ENCODE peak calls at places on chromosomes 7 and 10, in four cellular contexts. H is ecto neural progenitor cell, V is left lobe of liver, O is NCI-H510A treated with DMSO at 0.1 percent for 48 hours. W is an unnamed sample.

GRCh38 chr7:24764972-24765744 is 7.9 kb upstream of the GSDME start:
- DNase-seq in H (no peak), V (no peak), O (no peak), W (no peak)

GRCh38 chr7:88090671-88091070 is 129.2 kb downstream of the SRI start:
- DNase-seq in H (no peak), V (no peak), O (no peak), W (no peak)

GRCh38 chr10:124912487-124912886 is 29.4 kb upstream of the ZRANB1 start:
- DNase-seq in H (no peak), V (no peak), O (no peak), W (no peak)

GRCh38 chr7:154546946-154547587 is 455.9 kb downstream of the PAXIP1 start:
- DNase-seq in H (no peak), V (no peak), O (no peak), W (no peak)

GRCh38 chr10:88932539-88933256 is 19.9 kb downstream of the ACTA2 start:
- DNase-seq in H (peak), V (no peak), O (peak), W (peak)

GRCh38 chr7:114173170-114173569 is 241.4 kb upstream of the FOXP2 start:
- DNase-seq in H (no peak), V (no peak), O (no peak), W (no peak)

GRCh38 chr10:110421512-110422138 is 76.1 kb upstream of the DUSP5 start:
- DNase-seq in H (no peak), V (no peak), O (no peak), W (no peak)

GRCh38 chr10:3401491-3401938 is 228.9 kb upstream of the PITRM1 start:
- DNase-seq in H (no peak), V (no peak), O (no peak), W (no peak)

GRCh38 chr7:24963218-24963617 is 16.8 kb downstream of the OSBPL3 start:
- DNase-seq in H (no peak), V (no peak), O (peak), W (no peak)

GRCh38 chr10:58765905-58766304 is 253.2 kb downstream of the BICC1 start:
- DNase-seq in H (no peak), V (no peak), O (no peak), W (no peak)

GRCh38 chr10:83917519-83918506 is 221.5 kb upstream of the GHITM start:
- DNase-seq in H (no peak), V (no peak), O (no peak), W (no peak)

GRCh38 chr7:116628971-116629586 is 42.9 kb upstream of the MET start:
- DNase-seq in H (no peak), V (peak), O (no peak), W (no peak)

GRCh38 chr10:86522385-86522855 is 828 bp upstream of the WAPL start:
- DNase-seq in H (no peak), V (no peak), O (no peak), W (no peak)

GRCh38 chr7:94829987-94830386 is 77.4 kb upstream of the PPP1R9A start:
- DNase-seq in H (no peak), V (no peak), O (no peak), W (no peak)

GRCh38 chr7:2157473-2158279 is 75.1 kb downstream of the MAD1L1 start:
- DNase-seq in H (no peak), V (no peak), O (peak), W (no peak)

GRCh38 chr10:70500812-70501301 is 22.3 kb downstream of the PALD1 start:
- DNase-seq in H (no peak), V (no peak), O (no peak), W (no peak)